ENCODE peak calls at places on chromosomes 3 and 15, in four cellular contexts. V, U, W and I are unnamed samples.

GRCh38 chr3:41202075-41202833 is 2.9 kb downstream of the CTNNB1 start:
- DNase-seq in V (no peak), U (no peak), W (no peak), I (no peak)

GRCh38 chr3:195859061-195859845 is 47.5 kb upstream of the MUC4 start:
- DNase-seq in W (peak; percentile 68), U (peak; percentile 60), V (peak; percentile 44), I (peak; percentile 44)

GRCh38 chr3:129491794-129492193 is 36.6 kb upstream of the RHO start:
- DNase-seq in W (no peak), U (no peak), V (peak; percentile 85), I (no peak)

GRCh38 chr3:117628896-117629295 is 919.3 kb downstream of the TUSC7 start:
- DNase-seq in U (no peak), W (no peak), V (peak; percentile 92), I (no peak)

GRCh38 chr15:71701808-71702207 is 108.5 kb upstream of the NR2E3 start:
- DNase-seq in W (no peak), U (no peak), V (no peak), I (no peak)

GRCh38 chr3:34212671-34213070 is 414.2 kb downstream of the PDCD6IP start:
- DNase-seq in V (peak; percentile 4), W (no peak), U (no peak), I (peak; percentile 29)

GRCh38 chr3:167772992-167773391 is 37.5 kb downstream of the SERPINI1 start:
- DNase-seq in W (no peak), V (no peak), U (no peak), I (no peak)

GRCh38 chr15:44215594-44215993 is 20.5 kb upstream of the FRMD5 start:
- DNase-seq in V (peak; percentile 90), W (no peak), U (no peak), I (no peak)

GRCh38 chr3:53162672-53163458 is 1.9 kb downstream of the PRKCD start:
- DNase-seq in W (no peak), U (no peak), V (no peak), I (no peak)

GRCh38 chr3:53164911-53165310 is 3.9 kb downstream of the PRKCD start:
- DNase-seq in W (no peak), V (no peak), U (no peak), I (no peak)

GRCh38 chr3:53161820-53162671 is 1.0 kb downstream of the PRKCD start:
- DNase-seq in V (peak; percentile 20), U (peak; percentile 44), W (peak; percentile 55), I (peak; percentile 52)

GRCh38 chr3:53161345-53161819 is 373 bp downstream of the PRKCD start:
- DNase-seq in V (no peak), U (peak; percentile 52), W (peak; percentile 54), I (peak; percentile 25)

GRCh38 chr3:53163459-53164387 is 2.7 kb downstream of the PRKCD start:
- DNase-seq in W (no peak), U (no peak), V (no peak), I (no peak)
- H3K27ac ChIP-seq in W (no peak overlapping the region), U (peak overlapping the region; percentile 16), V (no peak overlapping the region), I (no peak overlapping the region)

DNA sequence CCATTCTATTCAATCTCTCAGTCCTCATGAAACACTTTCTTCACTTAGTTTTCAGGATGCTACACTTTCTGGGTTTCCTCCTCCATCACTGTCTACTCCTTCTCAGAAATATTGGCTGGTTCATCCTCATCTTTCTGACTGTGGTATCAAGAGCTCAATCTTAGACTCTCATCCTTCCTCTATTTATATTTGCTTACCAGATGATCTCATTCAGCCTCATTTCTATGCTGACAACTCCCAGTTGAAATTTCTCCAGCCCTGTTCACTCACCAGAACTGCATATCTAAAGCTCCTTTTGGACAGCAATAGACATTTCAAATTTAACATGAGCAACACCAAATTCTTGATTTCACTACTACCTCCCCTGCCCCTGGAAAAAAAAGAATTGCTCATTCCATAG is 48.0 kb upstream of the FBN1 start:
- DNase-seq in V (peak; percentile 72), W (no peak), U (no peak), I (no peak)
- H3K27ac ChIP-seq in V (no peak overlapping the region), W (no peak overlapping the region), U (peak overlapping the region; percentile 24), I (peak overlapping the region; percentile 31)

GRCh38 chr3:123412076-123412475 is 36.8 kb downstream of the ADCY5 start:
- DNase-seq in V (no peak), W (no peak), U (no peak), I (no peak)
- H3K27ac ChIP-seq in V (no peak overlapping the region), W (peak overlapping the region; percentile 72), U (peak overlapping the region; percentile 89), I (peak overlapping the region; percentile 89)

GRCh38 chr3:127889461-127889863 is 25.6 kb upstream of the KBTBD12 start:
- DNase-seq in W (no peak), V (peak; percentile 33), U (no peak), I (no peak)

GRCh38 chr3:127886276-127886862 is 28.7 kb upstream of the KBTBD12 start:
- DNase-seq in W (no peak), U (no peak), V (no peak), I (no peak)

GRCh38 chr3:127888564-127889107 is 26.4 kb upstream of the KBTBD12 start:
- DNase-seq in V (no peak), W (no peak), U (peak; percentile 26), I (peak; percentile 32)

GRCh38 chr3:127887321-127887720 is 27.7 kb upstream of the KBTBD12 start:
- DNase-seq in V (no peak), U (no peak), W (no peak), I (no peak)

DNA sequence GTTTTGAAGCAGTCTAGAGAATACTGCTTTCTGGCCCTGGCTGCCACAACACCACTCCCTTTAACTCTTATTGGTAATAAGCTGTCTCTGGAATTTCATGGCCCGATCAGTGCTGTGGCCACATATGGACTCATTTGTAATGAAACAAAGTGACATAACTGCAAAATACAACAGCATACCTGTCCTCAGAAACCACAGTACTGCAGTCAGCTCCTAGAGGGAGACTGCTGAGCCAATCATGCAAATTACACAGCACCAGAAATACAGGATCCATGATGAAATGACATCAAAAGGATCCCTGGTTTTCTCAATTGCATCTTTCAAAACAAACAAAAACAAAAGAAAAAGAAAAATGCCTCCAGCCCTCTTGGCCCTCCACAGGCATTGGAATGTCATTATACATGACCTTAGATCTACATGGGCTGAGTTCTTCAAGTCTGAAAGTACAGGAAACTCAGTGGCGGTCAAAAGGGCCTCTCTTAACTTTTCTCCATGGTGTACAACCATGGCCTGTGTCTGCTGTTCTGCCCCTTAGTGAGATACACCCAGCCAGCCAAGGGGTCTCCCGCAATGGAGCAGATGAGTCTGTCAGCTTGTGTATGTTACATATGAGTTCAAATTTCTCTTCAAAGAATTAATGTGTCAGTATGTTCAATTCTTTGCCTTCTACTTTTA is 24.9 kb upstream of the KBTBD12 start:
- DNase-seq in U (no peak), W (no peak), V (no peak), I (no peak)
- H3K27ac ChIP-seq in U (no peak overlapping the region), W (no peak overlapping the region), V (no peak overlapping the region), I (no peak overlapping the region)

DNA sequence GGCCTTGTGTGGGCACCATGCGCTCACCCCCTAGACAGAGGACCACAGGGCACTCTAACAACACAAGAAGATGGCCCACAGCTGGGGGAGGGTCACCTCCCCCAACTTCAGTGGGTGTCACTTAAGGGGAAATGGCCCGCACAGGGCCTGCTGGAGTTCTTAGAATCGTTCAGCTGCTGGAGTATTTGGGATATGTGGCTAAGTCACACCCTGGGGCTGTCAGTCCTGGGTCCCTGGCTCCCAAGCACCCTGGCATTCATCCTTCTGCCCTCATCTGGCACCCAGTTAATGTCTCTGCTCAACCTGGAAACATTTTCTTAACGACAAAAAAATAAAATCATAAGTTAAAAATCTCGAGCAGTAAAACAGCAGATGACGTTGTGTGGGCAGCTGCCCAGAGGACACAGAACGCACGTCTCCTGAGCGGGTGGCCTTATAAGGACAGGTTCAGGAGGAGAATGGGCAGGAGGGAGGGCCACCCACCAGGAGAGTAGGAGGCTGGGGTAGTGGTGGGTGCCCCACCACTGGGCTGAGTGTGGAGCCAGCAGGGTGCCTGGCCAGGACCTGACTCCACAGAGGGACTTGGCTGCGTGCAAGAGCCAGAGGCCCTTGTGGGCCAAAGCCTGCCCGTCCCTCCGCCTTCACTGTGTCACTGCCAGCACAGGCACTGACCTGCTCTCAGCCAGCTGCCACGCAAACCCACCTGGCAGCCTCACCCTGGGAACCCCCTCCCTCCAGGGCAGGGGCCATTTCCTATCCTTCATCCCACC is 11.5 kb downstream of the KBTBD13 start:
- DNase-seq in V (no peak), W (peak; percentile 69), U (peak; percentile 70), I (peak; percentile 84)
- H3K27ac ChIP-seq in V (no peak overlapping the region), W (peak overlapping the region; percentile 85), U (peak overlapping the region; percentile 93), I (peak overlapping the region; percentile 88)

DNA sequence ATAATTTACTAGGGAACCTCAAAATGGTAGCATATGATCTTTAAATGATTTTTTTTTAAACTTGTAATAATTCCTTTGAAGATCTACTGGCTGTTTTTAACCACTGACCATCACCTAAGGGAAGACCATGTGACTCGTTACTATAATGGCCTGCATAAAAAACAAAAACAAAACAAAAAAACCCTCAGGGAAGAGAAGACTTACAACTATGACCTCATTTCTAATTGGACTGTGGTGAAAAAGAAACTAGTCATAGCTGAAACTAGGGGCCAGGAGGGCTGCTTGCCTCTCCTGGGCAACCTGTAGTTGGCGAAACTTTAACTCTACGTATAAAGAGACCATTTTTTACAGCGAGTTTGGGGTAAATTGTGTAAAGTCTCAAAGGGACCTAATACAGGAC is 23.0 kb downstream of the PAQR9 start:
- DNase-seq in W (no peak), V (no peak), U (no peak), I (no peak)
- H3K27ac ChIP-seq in W (no peak overlapping the region), V (no peak overlapping the region), U (no peak overlapping the region), I (no peak overlapping the region)

DNA sequence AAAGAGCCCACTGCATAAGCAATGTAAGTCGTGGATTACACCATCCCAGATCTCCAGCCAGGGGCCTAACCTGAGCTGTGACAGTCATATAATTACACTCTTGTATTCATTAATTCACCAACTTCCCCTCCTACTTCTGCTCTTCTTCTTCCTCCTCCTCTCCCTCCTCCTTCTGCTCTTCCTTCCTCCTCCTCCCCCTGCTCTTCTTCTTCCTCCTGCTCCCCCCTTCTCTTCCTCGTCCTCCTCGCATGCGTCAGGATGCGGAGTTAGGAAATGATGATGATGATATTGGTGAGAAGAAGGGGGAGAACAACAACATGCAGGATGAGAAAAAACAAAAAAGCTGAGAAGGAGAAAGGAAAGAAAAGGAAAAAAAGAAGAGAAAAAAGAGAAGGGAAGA is 46.2 kb downstream of the HES1 start:
- DNase-seq in U (no peak), V (no peak), W (no peak), I (no peak)
- H3K27ac ChIP-seq in U (no peak overlapping the region), V (no peak overlapping the region), W (no peak overlapping the region), I (no peak overlapping the region)

GRCh38 chr15:45242289-45242688 is 9.7 kb upstream of the SLC28A2 start:
- DNase-seq in V (no peak), U (no peak), W (no peak), I (no peak)
- H3K27ac ChIP-seq in V (no peak overlapping the region), U (no peak overlapping the region), W (no peak overlapping the region), I (no peak overlapping the region)

GRCh38 chr3:127637971-127638370 is 9.0 kb downstream of the PODXL2 start:
- DNase-seq in U (no peak), W (no peak), V (no peak), I (no peak)
- H3K27ac ChIP-seq in U (no peak overlapping the region), W (no peak overlapping the region), V (no peak overlapping the region), I (no peak overlapping the region)

GRCh38 chr3:136960838-136961836 is 3.4 kb downstream of the IL20RB start:
- DNase-seq in V (no peak), U (no peak), W (no peak), I (no peak)
- H3K27ac ChIP-seq in V (no peak overlapping the region), U (no peak overlapping the region), W (no peak overlapping the region), I (no peak overlapping the region)